ENCODE peak calls at places on chromosomes 11 and 22, in six cellular contexts. O is tibial artery, K is choroid plexus epithelial cell, T is kidney epithelial cell, R is AG09309, Q is GM12878. P is an unnamed sample.
A peak's percentile ranks its signal among the peaks of the same experiment; 100 is the strongest.

GRCh38 chr11:93735627-93736026 is 5.7 kb downstream of the TAF1D start:
- DNase-seq in K (no peak), Q (no peak), O (no peak), R (no peak), T (no peak), P (no peak)

GRCh38 chr11:77789731-77790476 is 30.6 kb downstream of the RSF1 start:
- DNase-seq in K (no peak), T (no peak), O (no peak), Q (no peak), R (no peak), P (no peak)

GRCh38 chr11:102530558-102530957 is at the start of gene MMP7:
- DNase-seq in Q (no peak), T (peak; percentile 64), R (no peak), K (peak; percentile 61), O (no peak), P (peak; percentile 70)

GRCh38 chr11:65870307-65870658 is 2.3 kb downstream of the EFEMP2 start:
- DNase-seq in O (no peak), R (no peak), K (no peak), Q (no peak), T (no peak), P (no peak)

GRCh38 chr11:128544625-128545024 is 42.7 kb downstream of the ETS1 start:
- DNase-seq in R (no peak), T (no peak), Q (no peak), O (no peak), K (peak; percentile 70), P (peak; percentile 53)

GRCh38 chr11:65700377-65700776 is 11.7 kb upstream of the KAT5 start:
- DNase-seq in R (no peak), O (no peak), T (no peak), K (no peak), Q (no peak), P (no peak)

GRCh38 chr11:104619751-104620150 is 278.5 kb downstream of the CASP12 start:
- DNase-seq in T (no peak), O (no peak), R (no peak), Q (no peak), K (no peak), P (no peak)

GRCh38 chr11:43920598-43921419 is 21.6 kb upstream of the C11orf96 start:
- DNase-seq in K (peak; percentile 100), Q (no peak), T (peak; percentile 100), O (peak; percentile 84), R (peak; percentile 99), P (peak; percentile 100)

GRCh38 chr11:62546937-62547625 is 475 bp upstream of the AHNAK start:
- DNase-seq in O (no peak), R (no peak), K (peak; percentile 64), T (no peak), Q (no peak), P (no peak)

GRCh38 chr22:49880281-49880680 is 26.6 kb downstream of the ZBED4 start:
- DNase-seq in Q (peak; percentile 53), T (peak; percentile 1), R (no peak), K (peak; percentile 13), O (no peak), P (no peak)

GRCh38 chr22:39173787-39174497 is 21.5 kb upstream of the CBX7 start:
- DNase-seq in K (peak; percentile 13), O (no peak), R (no peak), T (no peak), Q (no peak), P (no peak)

GRCh38 chr22:29840498-29840897 is 2.4 kb upstream of the ASCC2 start:
- DNase-seq in K (no peak), R (no peak), Q (no peak), O (no peak), T (no peak), P (no peak)

GRCh38 chr11:102733232-102733875 is 8.6 kb upstream of the MMP8 start:
- DNase-seq in K (peak; percentile 61), Q (no peak), T (peak; percentile 16), O (peak; percentile 26), R (no peak), P (no peak)

GRCh38 chr11:10307411-10308207 is 2.7 kb downstream of the ADM start:
- DNase-seq in T (no peak), Q (peak; percentile 60), O (peak; percentile 88), K (peak; percentile 94), R (no peak), P (peak; percentile 91)

DNA sequence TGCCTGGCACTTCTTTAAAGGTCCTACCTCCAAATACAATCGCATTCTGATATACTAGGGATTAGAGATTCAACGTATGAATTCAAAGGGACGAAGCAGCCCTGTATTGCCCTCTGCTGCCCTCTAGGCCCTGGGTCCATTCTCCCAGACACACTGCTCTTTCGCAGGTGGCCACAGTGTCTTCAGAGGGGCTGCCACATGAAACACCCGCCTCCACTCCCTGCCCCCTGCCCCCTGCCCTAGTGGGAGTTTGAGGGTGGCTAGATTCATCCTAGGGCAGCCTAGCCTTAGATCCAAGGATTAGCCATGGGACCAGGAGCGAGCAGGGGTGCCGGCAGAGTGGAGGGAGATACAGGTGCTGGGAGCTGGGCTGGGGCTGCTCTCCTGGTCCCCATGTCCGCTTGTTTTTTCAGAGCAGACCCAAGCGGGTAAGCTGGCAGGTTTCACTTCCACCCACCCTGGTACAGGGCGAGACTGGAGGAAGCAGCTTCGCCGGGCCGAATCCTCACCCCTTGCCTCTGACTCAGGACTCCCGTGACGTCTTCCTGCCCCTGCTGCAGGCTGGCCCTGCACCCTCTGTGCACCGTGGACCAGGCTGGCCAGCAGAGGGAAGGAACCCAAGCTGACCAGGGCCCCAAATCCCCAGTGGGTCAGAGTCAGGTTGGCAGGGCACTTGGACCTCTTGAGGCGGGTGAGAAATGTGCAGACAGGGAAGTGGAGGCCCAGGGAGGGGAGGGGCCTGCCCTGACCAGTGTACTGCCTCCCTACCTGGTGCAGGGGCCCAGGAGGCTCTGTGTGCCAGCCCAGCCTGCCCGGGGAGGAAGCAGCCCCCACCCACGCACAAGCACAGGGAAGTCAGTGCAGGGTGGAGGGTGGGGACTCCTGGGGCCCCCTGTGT is 28.4 kb upstream of the HMOX1 start:
- DNase-seq in R (no peak), K (no peak), O (peak; percentile 84), Q (no peak), T (no peak), P (no peak)
- H3K4me3 ChIP-seq in R (no peak overlapping the region), K (no peak overlapping the region), O (peak overlapping the region; percentile 11), Q (no peak overlapping the region), T (no peak overlapping the region), P (no peak overlapping the region)

GRCh38 chr22:40535189-40535512 is 101.4 kb downstream of the MRTFA start:
- DNase-seq in R (no peak), T (no peak), O (no peak), Q (no peak), K (no peak), P (no peak)

GRCh38 chr22:40534379-40535188 is 101.9 kb downstream of the MRTFA start:
- DNase-seq in T (no peak), R (no peak), K (peak; percentile 66), Q (peak; percentile 53), O (no peak), P (no peak)

GRCh38 chr22:40529817-40530216 is 106.7 kb downstream of the MRTFA start:
- DNase-seq in T (no peak), O (no peak), R (no peak), K (no peak), Q (no peak), P (no peak)

GRCh38 chr22:40533712-40534378 is 102.7 kb downstream of the MRTFA start:
- DNase-seq in T (no peak), R (no peak), K (peak; percentile 88), O (no peak), Q (peak; percentile 74), P (no peak)

GRCh38 chr22:40531951-40532900 is 104.3 kb downstream of the MRTFA start:
- DNase-seq in K (no peak), R (no peak), T (no peak), O (no peak), Q (no peak), P (no peak)
- H3K4me3 ChIP-seq in K (peak overlapping the region; percentile 48), R (peak overlapping the region; percentile 20), T (no peak overlapping the region), O (peak overlapping the region; percentile 49), Q (peak overlapping the region; percentile 76), P (peak overlapping the region; percentile 38)

GRCh38 chr11:8261316-8261715 is 2.4 kb downstream of the LMO1 start:
- DNase-seq in K (no peak), O (peak; percentile 9), Q (no peak), R (no peak), T (no peak), P (no peak)

GRCh38 chr11:8263769-8264410 is at the start of gene LMO1:
- DNase-seq in Q (no peak), T (peak; percentile 29), R (peak; percentile 11), K (peak; percentile 82), O (peak; percentile 76), P (peak; percentile 26)

GRCh38 chr11:8263109-8263768 is 439 bp downstream of the LMO1 start:
- DNase-seq in T (no peak), R (no peak), K (peak; percentile 14), Q (no peak), O (peak; percentile 12), P (no peak)

GRCh38 chr11:8261921-8262551 is 1.6 kb downstream of the LMO1 start:
- DNase-seq in Q (no peak), K (no peak), R (no peak), O (peak; percentile 8), T (no peak), P (no peak)

GRCh38 chr11:8262552-8263108 is 1.0 kb downstream of the LMO1 start:
- DNase-seq in T (no peak), K (peak; percentile 62), Q (no peak), R (no peak), O (peak; percentile 26), P (peak; percentile 25)
- H3K4me3 ChIP-seq in T (peak overlapping the region; percentile 1), K (peak overlapping the region; percentile 46), Q (peak overlapping the region; percentile 26), R (peak overlapping the region; percentile 30), O (peak overlapping the region; percentile 61), P (peak overlapping the region; percentile 44)

GRCh38 chr11:24714601-24715000 is 217.7 kb downstream of the LUZP2 start:
- DNase-seq in R (no peak), O (no peak), K (no peak), T (no peak), Q (no peak), P (no peak)

GRCh38 chr11:24704716-24705115 is 207.9 kb downstream of the LUZP2 start:
- DNase-seq in T (no peak), O (no peak), R (no peak), K (no peak), Q (no peak), P (no peak)

GRCh38 chr11:24705474-24705873 is 208.6 kb downstream of the LUZP2 start:
- DNase-seq in Q (no peak), O (no peak), K (no peak), R (no peak), T (no peak), P (no peak)

DNA sequence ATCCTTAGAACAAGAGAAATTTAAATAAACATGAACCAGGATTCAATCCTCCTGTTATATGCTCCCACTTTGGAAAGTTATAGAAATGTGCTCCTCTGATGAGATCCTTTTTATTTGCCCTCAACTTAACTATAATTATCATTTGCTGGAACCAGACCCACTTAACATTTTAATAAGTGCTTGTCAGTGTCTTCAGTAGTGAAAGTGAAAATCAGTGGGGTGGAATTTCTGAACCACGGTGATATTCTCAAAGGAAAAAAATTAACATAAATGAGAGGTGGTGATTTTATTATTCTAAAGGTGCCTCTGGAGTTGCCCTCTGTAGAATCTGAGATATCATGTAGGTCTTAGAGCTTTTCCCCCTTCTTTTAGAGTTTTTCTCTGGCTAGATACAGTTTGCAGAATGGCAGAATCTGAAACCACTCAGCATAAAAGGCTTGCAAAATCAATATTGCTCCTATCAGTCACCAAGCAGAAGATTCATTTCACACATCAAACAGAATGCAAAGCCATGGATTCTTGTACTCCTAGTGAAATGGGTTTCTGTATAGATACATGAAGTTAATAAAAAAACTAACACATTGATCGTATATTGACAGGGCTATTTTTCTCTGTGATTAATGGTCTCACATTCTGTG is 213.2 kb downstream of the LUZP2 start:
- DNase-seq in O (no peak), R (no peak), T (no peak), K (no peak), Q (no peak), P (no peak)
- H3K4me3 ChIP-seq in O (no peak overlapping the region), R (no peak overlapping the region), T (no peak overlapping the region), K (no peak overlapping the region), Q (no peak overlapping the region), P (no peak overlapping the region)